ENCODE peak calls at places on chromosomes 11 and 22, in eight cellular contexts. S is left lung; L is heart left ventricle; D is CD4-positive, alpha-beta T cell; A is pancreas; T is spleen; J is upper lobe of left lung; U is psoas muscle. N is an unnamed sample.

GRCh38 chr11:1750840-1751520 is 585 bp upstream of the IFITM10 start:
- DNase-seq in S (no peak), L (no peak), D (no peak), A (peak), T (peak), J (no peak), U (peak), N (no peak)

GRCh38 chr11:17864478-17864941 is 129.9 kb downstream of the KCNC1 start:
- DNase-seq in S (no peak), L (no peak), D (no peak), A (no peak), T (no peak), J (no peak), U (no peak), N (no peak)

GRCh38 chr11:122668562-122669090 is 13.1 kb downstream of the UBASH3B start:
- DNase-seq in S (no peak), L (no peak), D (no peak), A (no peak), T (no peak), J (no peak), U (no peak), N (no peak)

GRCh38 chr11:77211594-77212251 is 83.7 kb downstream of the MYO7A start:
- DNase-seq in S (no peak), L (no peak), D (no peak), A (no peak), T (peak), J (no peak), U (no peak), N (no peak)

GRCh38 chr22:37050913-37051628 is 471 bp upstream of the KCTD17 start:
- DNase-seq in S (no peak), L (no peak), D (no peak), A (no peak), T (no peak), J (no peak), U (no peak), N (no peak)

GRCh38 chr11:110349109-110349996 is 52.9 kb upstream of the RDX start:
- DNase-seq in S (no peak), L (no peak), D (no peak), A (no peak), T (no peak), J (no peak), U (no peak), N (no peak)

GRCh38 chr11:57974132-57974531 is 49.5 kb upstream of the OR9Q1 start:
- DNase-seq in S (no peak), L (no peak), D (no peak), A (no peak), T (no peak), J (no peak), U (no peak), N (no peak)

GRCh38 chr11:2074266-2074825 is 64.8 kb downstream of the IGF2 start:
- DNase-seq in S (no peak), L (peak), D (no peak), A (no peak), T (no peak), J (no peak), U (no peak), N (no peak)

GRCh38 chr22:39428597-39429071 is 28.2 kb upstream of the MGAT3 start:
- DNase-seq in S (no peak), L (peak), D (no peak), A (no peak), T (peak), J (no peak), U (no peak), N (no peak)

GRCh38 chr22:30681840-30682239 is 12.8 kb upstream of the OSBP2 start:
- DNase-seq in S (no peak), L (no peak), D (no peak), A (no peak), T (no peak), J (no peak), U (no peak), N (no peak)

GRCh38 chr11:132427611-132428010 is 1057.2 kb downstream of the NTM start:
- DNase-seq in S (no peak), L (no peak), D (no peak), A (no peak), T (no peak), J (no peak), U (no peak), N (no peak)

GRCh38 chr22:16586991-16587390 is 5.6 kb downstream of the CCT8L2 start:
- DNase-seq in S (no peak), L (no peak), D (no peak), A (no peak), T (no peak), J (no peak), U (no peak), N (no peak)

GRCh38 chr11:106917973-106918372 is 100.3 kb downstream of the GUCY1A2 start:
- DNase-seq in S (no peak), L (no peak), D (no peak), A (no peak), T (no peak), J (no peak), U (no peak), N (no peak)

GRCh38 chr22:38110008-38110862 is at the start of gene BAIAP2L2:
- DNase-seq in S (peak), L (no peak), D (no peak), A (peak), T (no peak), J (no peak), U (no peak), N (no peak)

GRCh38 chr11:56910046-56910753 is 78.5 kb upstream of the OR5AK2 start:
- DNase-seq in S (no peak), L (no peak), D (no peak), A (no peak), T (no peak), J (no peak), U (no peak), N (no peak)

GRCh38 chr11:11211186-11211585 is 141.9 kb downstream of the CSNK2A3 start:
- DNase-seq in S (no peak), L (peak), D (no peak), A (no peak), T (no peak), J (no peak), U (no peak), N (no peak)

GRCh38 chr11:121721448-121721847 is 268.7 kb upstream of the SORL1-AS1 start:
- DNase-seq in S (no peak), L (no peak), D (no peak), A (no peak), T (no peak), J (no peak), U (no peak), N (no peak)

GRCh38 chr22:28710112-28710888 is 30.7 kb upstream of the TTC28 start:
- DNase-seq in S (no peak), L (no peak), D (no peak), A (no peak), T (no peak), J (no peak), U (no peak), N (no peak)

GRCh38 chr11:108947654-108948570 is 283.0 kb downstream of the DDX10 start:
- DNase-seq in S (no peak), L (no peak), D (no peak), A (no peak), T (no peak), J (no peak), U (no peak), N (no peak)

GRCh38 chr22:38786631-38787030 is 7.3 kb downstream of the DNAL4 start:
- DNase-seq in S (peak), L (no peak), D (no peak), A (no peak), T (no peak), J (no peak), U (peak), N (no peak)

GRCh38 chr11:129853508-129854228 is 38.0 kb downstream of the TMEM45B start:
- DNase-seq in S (peak), L (no peak), D (peak), A (peak), T (no peak), J (peak), U (no peak), N (no peak)

GRCh38 chr11:60874421-60875365 is 7.4 kb downstream of the ZP1 start:
- DNase-seq in S (no peak), L (peak), D (no peak), A (no peak), T (peak), J (peak), U (peak), N (no peak)

GRCh38 chr11:60172011-60172410 is 10.9 kb downstream of the MS4A6A start:
- DNase-seq in S (no peak), L (no peak), D (no peak), A (no peak), T (no peak), J (no peak), U (no peak), N (no peak)

GRCh38 chr22:50250555-50251471 is at the start of gene HDAC10:
- DNase-seq in S (peak), L (peak), D (peak), A (no peak), T (peak), J (peak), U (peak), N (no peak)

GRCh38 chr11:73298233-73298632 is 9.8 kb upstream of the ARHGEF17 start:
- DNase-seq in S (no peak), L (no peak), D (no peak), A (no peak), T (no peak), J (no peak), U (peak), N (no peak)

GRCh38 chr22:35819421-35819820 is 101.7 kb downstream of the APOL5 start:
- DNase-seq in S (no peak), L (no peak), D (no peak), A (no peak), T (no peak), J (no peak), U (no peak), N (no peak)

GRCh38 chr11:32090774-32091370 is at the start of gene RCN1:
- DNase-seq in S (peak), L (peak), D (peak), A (peak), T (peak), J (peak), U (peak), N (no peak)

GRCh38 chr11:2688381-2689231 is 11.2 kb downstream of the KCNQ1OT1 start:
- DNase-seq in S (peak), L (no peak), D (no peak), A (peak), T (peak), J (no peak), U (peak), N (peak)

GRCh38 chr11:13962198-13962561 is 343 bp upstream of the SPON1 start:
- DNase-seq in S (no peak), L (no peak), D (no peak), A (no peak), T (no peak), J (no peak), U (no peak), N (no peak)

GRCh38 chr11:31645747-31646146 is 136.2 kb downstream of the ELP4 start:
- DNase-seq in S (no peak), L (no peak), D (no peak), A (no peak), T (no peak), J (no peak), U (no peak), N (no peak)

GRCh38 chr11:88301478-88302140 is 35.9 kb downstream of the CTSC start:
- DNase-seq in S (no peak), L (no peak), D (no peak), A (no peak), T (no peak), J (peak), U (no peak), N (no peak)

GRCh38 chr22:36332623-36333331 is 55.0 kb downstream of the MYH9 start:
- DNase-seq in S (peak), L (no peak), D (peak), A (no peak), T (peak), J (peak), U (no peak), N (no peak)

GRCh38 chr11:34926101-34926830 is 9.8 kb downstream of the PDHX start:
- DNase-seq in S (no peak), L (no peak), D (no peak), A (no peak), T (no peak), J (no peak), U (no peak), N (no peak)

DNA sequence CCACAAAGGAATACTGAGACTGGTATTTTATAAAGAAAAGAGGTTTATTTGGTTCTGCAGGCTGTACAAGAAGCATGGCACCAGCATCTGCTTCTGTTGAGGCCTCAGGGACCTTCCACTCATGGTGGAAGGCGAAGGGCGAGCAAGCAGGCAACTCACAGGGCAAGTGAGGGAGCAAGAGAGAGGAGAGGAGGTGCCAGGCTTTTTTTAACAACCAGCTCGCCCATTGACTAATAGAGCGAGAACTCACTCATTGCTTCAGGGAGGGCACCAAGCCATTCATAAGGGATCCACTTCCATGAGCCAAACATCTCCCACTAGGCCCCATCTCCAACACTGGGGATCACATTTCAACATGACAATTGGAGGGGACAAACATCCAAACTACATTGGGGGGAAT is 1.2 kb downstream of the PTS start:
- DNase-seq in S (no peak), L (no peak), D (no peak), A (no peak), T (no peak), J (no peak), U (no peak), N (no peak)
- H3K27ac ChIP-seq in S (no peak), L (peak), D (no peak), A (no peak), T (peak), J (no peak), U (peak), N (peak)

GRCh38 chr11:43504316-43504950 is 145.7 kb downstream of the TTC17 start:
- DNase-seq in S (no peak), L (no peak), D (no peak), A (no peak), T (no peak), J (no peak), U (no peak), N (no peak)
- TF ChIP-seq CTCF in S (no peak), L (peak), D (no peak), A (no peak), T (no peak), J (no peak), U (no peak), N (no peak)

GRCh38 chr11:12626616-12627015 is 47.6 kb upstream of the TEAD1 start:
- DNase-seq in S (no peak), L (no peak), D (no peak), A (no peak), T (no peak), J (no peak), U (no peak), N (no peak)

GRCh38 chr11:12625438-12626071 is 48.7 kb upstream of the TEAD1 start:
- DNase-seq in S (no peak), L (no peak), D (no peak), A (no peak), T (no peak), J (no peak), U (no peak), N (no peak)

GRCh38 chr11:12628322-12628721 is 45.9 kb upstream of the TEAD1 start:
- DNase-seq in S (no peak), L (no peak), D (no peak), A (no peak), T (no peak), J (no peak), U (no peak), N (no peak)

GRCh38 chr11:12631651-12632050 is 42.6 kb upstream of the TEAD1 start:
- DNase-seq in S (no peak), L (no peak), D (no peak), A (no peak), T (no peak), J (no peak), U (no peak), N (no peak)

DNA sequence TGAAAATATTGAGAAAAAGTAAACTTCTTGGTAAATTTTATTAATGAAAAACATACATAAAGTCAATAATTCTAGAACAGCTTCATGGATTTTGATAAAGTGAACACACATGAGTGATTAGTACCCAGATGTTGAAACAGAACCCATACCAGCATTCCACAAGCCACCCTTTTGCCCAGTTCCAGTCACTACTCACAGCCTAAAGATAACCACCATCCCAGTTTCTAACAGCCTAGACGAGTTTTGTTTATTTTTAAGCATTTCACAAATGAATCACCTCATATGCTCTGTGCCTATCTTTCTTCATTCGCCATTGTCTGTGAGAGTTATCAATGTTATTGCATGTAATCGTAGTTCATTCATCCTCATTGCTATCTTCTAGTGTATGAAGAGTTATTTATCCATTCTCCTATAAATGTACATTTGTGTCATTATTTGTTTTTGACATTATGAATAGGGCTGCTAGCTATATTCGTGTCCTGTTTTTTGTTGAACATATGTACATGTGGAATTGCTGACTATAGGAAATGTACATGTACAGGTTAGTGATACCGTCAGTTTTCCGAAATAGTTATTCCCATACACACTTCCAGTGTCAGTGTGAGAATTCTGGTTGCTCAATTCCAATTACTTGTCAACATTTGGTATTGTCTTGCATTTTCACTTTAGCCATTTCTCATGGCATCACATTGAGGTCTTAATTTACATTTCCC is 44.5 kb upstream of the TEAD1 start:
- DNase-seq in S (no peak), L (no peak), D (no peak), A (no peak), T (no peak), J (no peak), U (no peak), N (no peak)
- H3K27ac ChIP-seq in S (no peak), L (no peak), D (no peak), A (no peak), T (no peak), J (no peak), U (no peak), N (no peak)

DNA sequence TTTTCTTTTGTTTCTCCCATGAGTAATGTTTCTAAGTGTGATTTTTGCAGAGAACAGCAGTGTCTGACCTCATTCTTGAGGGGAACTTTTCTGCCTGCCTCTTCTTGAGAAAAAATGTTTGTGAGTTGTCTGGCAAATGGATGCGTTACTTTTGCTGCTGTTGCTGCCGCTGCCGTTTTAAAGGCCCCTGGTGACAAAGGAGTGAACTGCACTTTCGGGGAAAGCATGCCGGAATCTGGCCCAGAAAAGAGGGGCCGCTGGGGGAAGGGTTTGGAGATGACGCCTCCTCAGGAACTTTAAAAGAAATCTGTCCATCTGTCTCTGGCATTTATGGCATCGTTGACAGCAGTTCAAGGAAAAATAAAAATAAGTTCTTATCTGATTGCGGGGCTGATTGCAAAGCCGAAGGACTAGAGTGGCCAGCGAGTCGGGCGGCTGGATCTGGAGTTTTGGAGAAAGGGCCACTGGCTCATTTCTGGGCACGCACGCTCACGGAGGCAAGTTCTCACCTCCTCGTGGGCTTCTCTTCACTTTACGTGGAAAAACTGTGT is 16.5 kb downstream of the ZBTB16 start:
- DNase-seq in S (no peak), L (peak), D (peak), A (no peak), T (no peak), J (peak), U (peak), N (no peak)
- TF ChIP-seq CTCF in S (peak), L (peak), D (peak), A (peak), T (peak), J (peak), U (peak), N (peak)

GRCh38 chr11:95337175-95337957 is 106.4 kb upstream of the SESN3 start:
- DNase-seq in S (peak), L (peak), D (peak), A (no peak), T (peak), J (peak), U (peak), N (peak)

GRCh38 chr11:95338430-95338991 is 107.5 kb upstream of the SESN3 start:
- DNase-seq in S (peak), L (peak), D (no peak), A (no peak), T (peak), J (peak), U (peak), N (peak)

GRCh38 chr11:95337972-95338429 is 107.0 kb upstream of the SESN3 start:
- DNase-seq in S (no peak), L (no peak), D (no peak), A (no peak), T (no peak), J (no peak), U (no peak), N (no peak)

GRCh38 chr11:95339554-95339953 is 108.6 kb upstream of the SESN3 start:
- DNase-seq in S (no peak), L (no peak), D (no peak), A (no peak), T (no peak), J (no peak), U (no peak), N (no peak)

GRCh38 chr11:95335989-95336388 is 105.0 kb upstream of the SESN3 start:
- DNase-seq in S (no peak), L (no peak), D (no peak), A (no peak), T (no peak), J (no peak), U (no peak), N (no peak)
- H3K27ac ChIP-seq in S (no peak), L (no peak), D (no peak), A (no peak), T (peak), J (no peak), U (no peak), N (no peak)

DNA sequence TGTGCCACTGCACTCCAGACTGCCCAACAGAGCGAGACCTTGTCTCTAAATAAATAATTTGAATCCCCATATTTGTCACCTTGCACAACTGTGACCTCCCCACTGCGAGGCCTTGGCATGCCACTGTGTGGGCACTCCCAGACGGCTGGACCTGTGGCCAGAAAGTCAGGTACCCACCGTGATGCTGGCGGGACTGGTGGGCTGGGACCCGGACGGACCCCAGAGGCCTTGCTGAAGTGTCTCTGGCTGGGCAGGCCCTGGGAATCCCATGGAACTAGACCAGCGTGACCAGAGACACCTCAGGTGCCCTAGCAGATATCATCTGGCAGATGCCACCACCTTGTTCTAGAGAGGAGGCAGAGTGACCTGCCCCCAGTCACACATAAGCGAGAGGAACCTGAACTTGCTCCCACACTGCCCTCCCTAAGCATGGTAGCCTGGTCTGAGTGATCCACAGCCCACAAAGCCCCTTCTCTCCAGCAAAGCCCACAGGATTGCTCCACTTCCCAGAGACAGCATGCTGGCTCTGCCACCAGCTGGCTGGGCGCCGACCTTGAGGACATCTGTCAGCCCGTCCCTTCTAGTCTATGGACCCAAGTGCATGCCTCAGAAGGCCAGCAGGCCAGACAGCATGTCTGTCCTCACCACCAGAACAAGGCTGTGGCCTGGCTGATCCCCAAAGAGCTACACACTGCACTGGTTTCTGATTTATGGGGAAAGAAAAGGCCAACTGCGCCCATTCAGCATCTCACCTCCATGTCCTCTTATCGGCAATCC is 9.5 kb downstream of the MACROD1 start:
- DNase-seq in S (no peak), L (peak), D (no peak), A (no peak), T (peak), J (no peak), U (peak), N (no peak)
- TF ChIP-seq CTCF in S (no peak), L (no peak), D (no peak), A (no peak), T (no peak), J (no peak), U (no peak), N (no peak)

GRCh38 chr22:46433318-46433717 is 97.8 kb downstream of the TRMU start:
- DNase-seq in S (no peak), L (no peak), D (no peak), A (no peak), T (peak), J (no peak), U (no peak), N (no peak)
- H3K27ac ChIP-seq in S (no peak), L (no peak), D (no peak), A (no peak), T (peak), J (no peak), U (no peak), N (no peak)